ENCODE peak calls at places on chromosomes 3 and 15, in nine cellular contexts. Y is AG09309; K is body of pancreas; O is astrocyte of the spinal cord; S is CD8-positive, alpha-beta T cell; M is psoas muscle; L is cardiac muscle cell; H is MM.1S; D is kidney. P is an unnamed sample.

GRCh38 chr3:50572801-50573371 is 3.6 kb downstream of the HEMK1 start:
- DNase-seq in K (no peak), Y (no peak), H (no peak), M (no peak), O (no peak), D (no peak), S (no peak), L (no peak), P (no peak)

GRCh38 chr15:74959643-74959939 is 3.0 kb upstream of the RPP25 start:
- DNase-seq in Y (no peak), K (no peak), S (no peak), D (no peak), H (no peak), M (no peak), O (no peak), L (no peak), P (no peak)

GRCh38 chr3:55624238-55624637 is 137.1 kb upstream of the WNT5A start:
- DNase-seq in K (peak; percentile 66), D (peak; percentile 24), M (no peak), Y (no peak), L (no peak), H (no peak), O (peak; percentile 36), S (no peak), P (peak; percentile 56)

GRCh38 chr15:66564136-66565041 is 1.4 kb downstream of the LCTL start:
- DNase-seq in O (no peak), M (no peak), H (no peak), D (no peak), Y (no peak), L (no peak), S (no peak), K (no peak), P (no peak)

GRCh38 chr15:79494392-79494909 is 62.3 kb downstream of the MINAR1 start:
- DNase-seq in D (no peak), L (no peak), S (no peak), M (no peak), K (no peak), Y (no peak), O (no peak), H (no peak), P (no peak)

GRCh38 chr3:53130179-53131135 is at the start of gene RFT1:
- DNase-seq in O (peak; percentile 96), L (peak; percentile 98), H (peak; percentile 96), S (peak; percentile 99), D (peak; percentile 99), K (peak; percentile 99), M (peak; percentile 99), Y (peak; percentile 76), P (peak; percentile 98)

GRCh38 chr3:46902188-46902631 is 24.7 kb downstream of the PTH1R start:
- DNase-seq in S (no peak), L (no peak), O (no peak), M (peak; percentile 8), D (peak; percentile 73), Y (no peak), H (no peak), K (no peak), P (no peak)

GRCh38 chr15:92617197-92618037 is 38.2 kb downstream of the FAM174B start:
- DNase-seq in S (no peak), O (peak; percentile 86), D (no peak), H (no peak), M (peak; percentile 76), Y (no peak), L (peak; percentile 48), K (peak; percentile 95), P (peak; percentile 94)

GRCh38 chr15:82543155-82543554 is 2.9 kb upstream of the RPS17 start:
- DNase-seq in D (no peak), K (no peak), M (no peak), L (no peak), H (peak; percentile 59), O (peak; percentile 84), Y (peak; percentile 73), S (no peak), P (peak; percentile 98)

GRCh38 chr3:14405886-14406238 is 3.5 kb downstream of the SLC6A6 start:
- DNase-seq in Y (no peak), H (no peak), O (no peak), M (no peak), D (no peak), L (no peak), S (no peak), K (peak; percentile 30), P (no peak)

GRCh38 chr3:40265181-40265580 is 44.3 kb upstream of the EIF1B start:
- DNase-seq in L (no peak), O (no peak), S (no peak), D (no peak), K (no peak), Y (no peak), M (no peak), H (no peak), P (no peak)

GRCh38 chr3:13492048-13492447 is 11.9 kb downstream of the HDAC11 start:
- DNase-seq in M (no peak), H (no peak), S (no peak), O (no peak), Y (no peak), L (no peak), D (peak; percentile 51), K (no peak), P (no peak)

GRCh38 chr15:59168536-59168935 is 38.1 kb upstream of the LDHAL6B start:
- DNase-seq in H (no peak), L (no peak), Y (no peak), O (no peak), S (no peak), M (no peak), D (no peak), K (no peak), P (peak; percentile 80)

GRCh38 chr3:16687206-16687605 is 82.0 kb upstream of the DAZL start:
- DNase-seq in Y (no peak), K (no peak), L (no peak), O (no peak), S (no peak), M (no peak), D (no peak), H (no peak), P (no peak)

GRCh38 chr3:49296781-49297420 is 19.9 kb upstream of the C3orf62 start:
- DNase-seq in Y (no peak), M (peak; percentile 24), H (no peak), L (no peak), O (peak; percentile 8), K (peak; percentile 15), S (no peak), D (no peak), P (peak; percentile 71)

GRCh38 chr3:38649500-38650247 is at the start of gene SCN5A:
- DNase-seq in D (no peak), K (peak; percentile 45), S (peak; percentile 25), H (peak; percentile 65), L (peak; percentile 76), Y (no peak), O (no peak), M (peak; percentile 45), P (no peak)

GRCh38 chr3:51622868-51623267 is 48.2 kb upstream of the TEX264 start:
- DNase-seq in S (no peak), D (no peak), H (no peak), K (peak; percentile 16), L (no peak), M (no peak), O (peak; percentile 67), Y (peak; percentile 37), P (peak; percentile 85)

GRCh38 chr15:32107477-32108080 is 77.3 kb downstream of the CHRNA7 start:
- DNase-seq in L (no peak), S (no peak), K (no peak), O (no peak), M (no peak), D (no peak), H (no peak), Y (no peak), P (no peak)

GRCh38 chr3:89113887-89114840 is 6.7 kb downstream of the EPHA3 start:
- DNase-seq in M (peak; percentile 32), L (peak; percentile 84), H (peak; percentile 72), Y (peak; percentile 13), O (peak; percentile 74), K (peak; percentile 63), D (peak; percentile 75), S (no peak), P (peak; percentile 78)

GRCh38 chr3:111864821-111865656 is 6.0 kb downstream of the PHLDB2 start:
- DNase-seq in K (peak; percentile 23), S (no peak), M (no peak), Y (peak; percentile 70), O (peak; percentile 93), D (no peak), H (no peak), L (peak; percentile 25), P (peak; percentile 90)

GRCh38 chr3:197002701-197003454 is 26.7 kb downstream of the MELTF start:
- DNase-seq in H (peak; percentile 95), D (peak; percentile 94), M (peak; percentile 82), O (peak; percentile 47), S (peak; percentile 72), L (peak; percentile 84), K (peak; percentile 90), Y (no peak), P (peak; percentile 65)

GRCh38 chr3:65669163-65669875 is 369.4 kb downstream of the MAGI1 start:
- DNase-seq in O (peak; percentile 53), K (peak; percentile 10), H (no peak), S (no peak), M (no peak), Y (no peak), D (no peak), L (no peak), P (peak; percentile 91)
- TF ChIP-seq CTCF in O (no peak), K (no peak), H (no peak), S (no peak), M (no peak), Y (no peak), D (no peak), L (no peak), P (no peak)

GRCh38 chr3:65596511-65597224 is 442.1 kb downstream of the MAGI1 start:
- DNase-seq in H (no peak), K (no peak), Y (no peak), M (no peak), S (no peak), O (no peak), D (no peak), L (peak; percentile 21), P (no peak)
- H3K4me3 ChIP-seq in H (no peak overlapping the region), K (no peak overlapping the region), Y (no peak overlapping the region), M (peak overlapping the region; percentile 57), S (no peak overlapping the region), O (peak overlapping the region; percentile 41), D (no peak overlapping the region), L (peak overlapping the region; percentile 27), P (peak overlapping the region; percentile 20)

GRCh38 chr3:62493116-62493801 is 119.9 kb upstream of the FEZF2 start:
- DNase-seq in K (no peak), M (no peak), H (no peak), L (no peak), O (no peak), S (no peak), D (no peak), Y (no peak), P (peak; percentile 6)
- TF ChIP-seq CTCF in K (no peak), M (no peak), H (peak; percentile 26), L (peak; percentile 25), O (peak; percentile 28), S (no peak), D (no peak), Y (peak; percentile 8), P (peak; percentile 37)

DNA sequence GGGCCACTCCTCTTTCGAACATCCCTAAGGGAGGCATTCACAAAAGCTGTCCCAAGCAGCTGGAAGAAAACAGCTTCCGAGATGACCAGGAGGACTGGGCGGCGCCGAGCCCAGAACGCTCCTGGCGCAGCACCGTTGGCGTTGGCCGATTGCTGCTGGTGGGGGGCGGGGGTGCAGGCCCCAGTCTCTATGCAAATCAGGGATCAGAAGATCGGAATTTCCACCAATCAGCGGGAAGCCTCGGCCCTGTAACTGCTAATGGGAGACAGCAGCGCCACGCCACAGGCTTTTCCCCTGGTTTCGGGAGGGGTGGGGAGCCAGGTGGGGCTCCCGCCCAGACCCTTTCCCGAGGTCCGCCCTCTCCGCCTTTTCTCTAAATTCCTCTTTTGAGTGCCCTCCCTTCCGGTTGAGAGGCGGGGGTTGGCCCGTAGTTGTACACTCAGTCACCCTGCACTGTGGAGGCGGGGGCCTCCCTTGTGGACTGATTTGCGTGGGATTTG is 27.0 kb downstream of the HMCES start:
- DNase-seq in H (no peak), L (peak; percentile 95), M (peak; percentile 81), Y (peak; percentile 57), S (no peak), O (peak; percentile 80), D (peak; percentile 91), K (peak; percentile 95), P (peak; percentile 89)
- H3K4me3 ChIP-seq in H (no peak overlapping the region), L (peak overlapping the region; percentile 4), M (peak overlapping the region; percentile 48), Y (peak overlapping the region; percentile 22), S (no peak overlapping the region), O (peak overlapping the region; percentile 7), D (peak overlapping the region; percentile 34), K (no peak overlapping the region), P (peak overlapping the region; percentile 57)

P was measured in choroid plexus epithelial cell.